ENCODE peak calls at places on chromosomes 5 and 9, in four cellular contexts. One of them, this sample, is unnamed. For H3K4me1 and H3K9me3, the result is how much of the 10 kb centered on the place peaks cover.

GRCh38 chr9:93224591-93224990 is 40.7 kb downstream of the WNK2 start:
- DNase-seq in adrenal gland: no peak
- DNase-seq in testis: no peak
- DNase-seq in ovary: no peak
- DNase-seq in this sample: no peak

GRCh38 chr9:107488400-107489143 is 997 bp downstream of the KLF4 start:
- DNase-seq in adrenal gland: peak
- DNase-seq in testis: peak
- DNase-seq in ovary: peak
- DNase-seq in this sample: peak

GRCh38 chr5:31664566-31664965 is 25.6 kb downstream of the PDZD2 start:
- DNase-seq in adrenal gland: no peak
- DNase-seq in testis: no peak
- DNase-seq in ovary: no peak
- DNase-seq in this sample: peak

GRCh38 chr5:85500869-85501268 is 1116.2 kb upstream of the EDIL3 start:
- DNase-seq in adrenal gland: no peak
- DNase-seq in testis: no peak
- DNase-seq in ovary: no peak
- DNase-seq in this sample: no peak

GRCh38 chr9:35882996-35883395 is 12.8 kb upstream of the OR13J1 start:
- DNase-seq in adrenal gland: no peak
- DNase-seq in testis: no peak
- DNase-seq in ovary: no peak
- DNase-seq in this sample: no peak

GRCh38 chr5:43555895-43556606 is 826 bp downstream of the PAIP1 start:
- DNase-seq in adrenal gland: peak
- DNase-seq in testis: peak
- DNase-seq in ovary: peak
- DNase-seq in this sample: peak

GRCh38 chr5:93891491-93892480 is 150.4 kb upstream of the POU5F2 start:
- DNase-seq in adrenal gland: no peak
- DNase-seq in testis: no peak
- DNase-seq in ovary: no peak
- DNase-seq in this sample: no peak

GRCh38 chr9:27482709-27483108 is 41.4 kb upstream of the IFNK start:
- DNase-seq in adrenal gland: no peak
- DNase-seq in testis: no peak
- DNase-seq in ovary: no peak
- DNase-seq in this sample: no peak

GRCh38 chr5:98810206-98810605 is 36.7 kb downstream of the RGMB start:
- DNase-seq in adrenal gland: no peak
- DNase-seq in testis: no peak
- DNase-seq in ovary: no peak
- DNase-seq in this sample: no peak

GRCh38 chr5:147791181-147791580 is 8.7 kb upstream of the JAKMIP2 start:
- DNase-seq in adrenal gland: no peak
- DNase-seq in testis: no peak
- DNase-seq in ovary: no peak
- DNase-seq in this sample: no peak

GRCh38 chr5:172699999-172700685 is 59.1 kb downstream of the NEURL1B start:
- DNase-seq in adrenal gland: no peak
- DNase-seq in testis: peak
- DNase-seq in ovary: peak
- DNase-seq in this sample: no peak

GRCh38 chr9:120931278-120932085 is 4.9 kb upstream of the TRAF1 start:
- DNase-seq in adrenal gland: peak
- DNase-seq in testis: no peak
- DNase-seq in ovary: no peak
- DNase-seq in this sample: no peak

GRCh38 chr9:78238061-78239038 is 2.5 kb downstream of the CEP78 start:
- DNase-seq in adrenal gland: no peak
- DNase-seq in testis: no peak
- DNase-seq in ovary: no peak
- DNase-seq in this sample: no peak

GRCh38 chr5:139647406-139648204 is 544 bp upstream of the CXXC5 start:
- DNase-seq in adrenal gland: peak
- DNase-seq in testis: no peak
- DNase-seq in ovary: peak
- DNase-seq in this sample: no peak

GRCh38 chr5:172582940-172583339 is 58.1 kb upstream of the NEURL1B start:
- DNase-seq in adrenal gland: no peak
- DNase-seq in testis: no peak
- DNase-seq in ovary: peak
- DNase-seq in this sample: no peak

GRCh38 chr5:112784726-112785125 is 47.0 kb downstream of the APC start:
- DNase-seq in adrenal gland: no peak
- DNase-seq in testis: no peak
- DNase-seq in ovary: no peak
- DNase-seq in this sample: no peak

GRCh38 chr5:68777145-68777544 is 316.7 kb upstream of the SLC30A5 start:
- DNase-seq in adrenal gland: no peak
- DNase-seq in testis: no peak
- DNase-seq in ovary: no peak
- DNase-seq in this sample: no peak

GRCh38 chr9:93451762-93452709 is 551 bp downstream of the FAM120A start:
- DNase-seq in adrenal gland: peak
- DNase-seq in testis: peak
- DNase-seq in ovary: peak
- DNase-seq in this sample: peak

GRCh38 chr5:41232797-41233196 is 19.5 kb upstream of the C6 start:
- DNase-seq in adrenal gland: no peak
- DNase-seq in testis: no peak
- DNase-seq in ovary: no peak
- DNase-seq in this sample: no peak

GRCh38 chr9:131254107-131254491 is 22.2 kb downstream of the FAM78A start:
- DNase-seq in adrenal gland: peak
- DNase-seq in testis: no peak
- DNase-seq in ovary: no peak
- DNase-seq in this sample: no peak

GRCh38 chr5:1201327-1202025 is at the start of gene SLC6A19:
- DNase-seq in adrenal gland: no peak
- DNase-seq in testis: no peak
- DNase-seq in ovary: no peak
- DNase-seq in this sample: no peak

GRCh38 chr5:177023247-177023703 is 779 bp downstream of the ZNF346 start:
- DNase-seq in adrenal gland: no peak
- DNase-seq in testis: no peak
- DNase-seq in ovary: no peak
- DNase-seq in this sample: peak

GRCh38 chr5:33936381-33937016 is at the start of gene RXFP3:
- DNase-seq in adrenal gland: no peak
- DNase-seq in testis: no peak
- DNase-seq in ovary: no peak
- DNase-seq in this sample: no peak

GRCh38 chr9:2856400-2856799 is 12.5 kb upstream of the PUM3 start:
- DNase-seq in adrenal gland: no peak
- DNase-seq in testis: no peak
- DNase-seq in ovary: no peak
- DNase-seq in this sample: no peak

GRCh38 chr9:133393399-133393798 is 17.2 kb downstream of the STKLD1 start:
- DNase-seq in adrenal gland: no peak
- DNase-seq in testis: no peak
- DNase-seq in ovary: no peak
- DNase-seq in this sample: no peak

DNA sequence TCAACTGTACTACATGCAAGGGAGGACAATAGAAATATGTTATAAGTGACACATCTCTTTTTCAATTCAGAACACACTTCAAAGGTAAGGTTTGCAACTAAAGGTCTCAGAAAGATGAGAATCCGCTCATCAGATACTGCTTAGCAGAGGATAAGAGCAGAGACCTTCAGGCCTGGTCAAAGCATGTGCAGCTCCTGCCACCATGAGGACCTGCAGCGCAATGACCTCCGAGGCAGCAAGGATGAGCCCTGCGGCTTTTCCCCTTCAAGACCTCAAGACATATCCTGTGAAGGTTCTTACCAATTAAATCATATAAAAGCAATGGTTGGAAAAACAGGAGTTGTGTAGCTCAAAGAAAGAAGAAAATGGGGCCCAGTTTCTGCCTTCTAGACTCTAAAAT is 135.8 kb downstream of the TRIM36 start:
- DNase-seq in adrenal gland: peak
- DNase-seq in testis: peak
- DNase-seq in ovary: no peak
- DNase-seq in this sample: no peak
- TF ChIP-seq CTCF in adrenal gland: peak
- TF ChIP-seq CTCF in testis: peak
- TF ChIP-seq CTCF in ovary: no peak
- TF ChIP-seq CTCF in this sample: no peak

GRCh38 chr9:128885376-128885775 is 3.4 kb downstream of the LRRC8A start:
- DNase-seq in adrenal gland: no peak
- DNase-seq in testis: no peak
- DNase-seq in ovary: no peak
- DNase-seq in this sample: no peak

GRCh38 chr9:128882677-128883590 is 1.0 kb downstream of the LRRC8A start:
- DNase-seq in adrenal gland: no peak
- DNase-seq in testis: no peak
- DNase-seq in ovary: peak
- DNase-seq in this sample: no peak

GRCh38 chr9:128884164-128884563 is 2.2 kb downstream of the LRRC8A start:
- DNase-seq in adrenal gland: no peak
- DNase-seq in testis: no peak
- DNase-seq in ovary: no peak
- DNase-seq in this sample: no peak

GRCh38 chr9:128881627-128881883 is 195 bp downstream of the KYAT1 start:
- DNase-seq in adrenal gland: no peak
- DNase-seq in testis: no peak
- DNase-seq in ovary: no peak
- DNase-seq in this sample: no peak

DNA sequence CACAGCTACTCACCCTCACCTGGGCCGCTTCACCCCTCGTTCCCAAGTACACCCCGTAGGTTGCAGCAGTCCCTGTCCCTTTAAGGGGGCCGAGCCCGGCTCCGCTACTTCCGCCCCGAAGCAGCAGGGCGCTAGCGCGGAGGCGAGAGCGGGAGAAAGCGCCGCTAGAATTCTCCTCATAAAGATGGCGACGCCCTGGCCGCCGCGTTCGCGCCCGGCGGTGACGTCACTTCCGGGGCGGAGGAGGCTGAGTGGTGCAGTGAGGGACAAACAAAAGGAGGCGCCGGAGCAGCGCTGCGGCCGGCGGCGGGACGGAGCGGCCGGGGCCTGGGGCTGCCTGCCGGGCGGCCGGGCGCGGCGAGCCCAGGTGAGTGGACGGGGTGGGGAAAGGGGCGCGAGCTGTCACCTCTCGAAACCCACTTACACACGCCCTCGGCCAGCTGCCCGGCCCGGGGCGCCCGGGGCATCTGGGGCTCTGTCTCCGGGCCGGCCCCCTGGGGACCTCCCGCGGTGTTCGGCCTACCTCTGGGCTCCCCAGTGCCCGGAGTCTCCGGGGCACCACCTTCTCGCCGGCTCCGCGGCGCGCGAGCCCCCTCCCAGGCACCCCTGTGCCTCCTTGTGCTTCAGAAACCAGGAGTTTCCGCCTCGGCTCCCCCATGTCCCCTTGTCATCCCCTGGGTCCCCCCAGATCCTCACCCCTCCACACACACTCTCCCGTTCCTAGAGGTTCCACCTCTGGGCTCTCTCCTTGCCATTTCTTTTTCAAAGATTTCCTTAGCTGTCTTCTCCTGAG is at the start of the genes KYAT1 and LRRC8A:
- DNase-seq in adrenal gland: peak
- DNase-seq in testis: peak
- DNase-seq in ovary: peak
- DNase-seq in this sample: peak
- H3K4me1 ChIP-seq in adrenal gland: under half
- H3K4me1 ChIP-seq in testis: under half
- H3K4me1 ChIP-seq in ovary: under half
- H3K4me1 ChIP-seq in this sample: under half

DNA sequence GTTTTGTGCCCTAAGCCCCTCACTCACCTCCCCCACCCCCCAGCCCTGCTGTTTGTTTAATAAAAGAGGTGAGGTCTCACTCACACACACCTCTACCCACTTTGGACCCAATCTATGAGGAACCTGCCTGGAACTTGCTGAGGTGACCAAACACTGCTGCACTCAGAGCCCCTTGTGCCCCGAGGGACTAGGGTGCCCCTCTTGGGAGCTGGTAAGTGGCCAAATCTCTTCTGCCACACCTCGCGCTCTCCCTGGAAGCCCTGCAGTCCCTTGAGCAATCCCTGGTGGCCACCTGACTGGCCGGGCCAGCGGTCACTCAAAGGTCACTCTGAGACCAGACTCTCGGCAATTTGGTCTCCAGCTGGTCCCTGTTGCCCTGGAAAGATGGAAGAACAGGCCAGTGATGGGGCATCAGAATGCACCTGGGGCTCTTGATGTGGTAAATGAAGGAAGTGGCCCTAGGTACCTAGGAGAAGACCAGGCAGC is 157.2 kb downstream of the MED10 start:
- DNase-seq in adrenal gland: no peak
- DNase-seq in testis: no peak
- DNase-seq in ovary: no peak
- DNase-seq in this sample: no peak
- H3K9me3 ChIP-seq in adrenal gland: under half
- H3K9me3 ChIP-seq in testis: under half
- H3K9me3 ChIP-seq in ovary: under half
- H3K9me3 ChIP-seq in this sample: under half

GRCh38 chr5:73132759-73133158 is 12.4 kb downstream of the TMEM171 start:
- DNase-seq in adrenal gland: no peak
- DNase-seq in testis: no peak
- DNase-seq in ovary: no peak
- DNase-seq in this sample: no peak

GRCh38 chr5:73135021-73135420 is 14.6 kb downstream of the TMEM171 start:
- DNase-seq in adrenal gland: no peak
- DNase-seq in testis: no peak
- DNase-seq in ovary: no peak
- DNase-seq in this sample: no peak

GRCh38 chr5:73137575-73138530 is 17.5 kb downstream of the TMEM171 start:
- DNase-seq in adrenal gland: no peak
- DNase-seq in testis: no peak
- DNase-seq in ovary: no peak
- DNase-seq in this sample: no peak

GRCh38 chr5:73136277-73136606 is 15.9 kb downstream of the TMEM171 start:
- DNase-seq in adrenal gland: no peak
- DNase-seq in testis: no peak
- DNase-seq in ovary: no peak
- DNase-seq in this sample: no peak

GRCh38 chr5:73135429-73136276 is 15.3 kb downstream of the TMEM171 start:
- DNase-seq in adrenal gland: no peak
- DNase-seq in testis: no peak
- DNase-seq in ovary: no peak
- DNase-seq in this sample: no peak
- TF ChIP-seq CTCF in adrenal gland: no peak
- TF ChIP-seq CTCF in testis: peak
- TF ChIP-seq CTCF in ovary: no peak
- TF ChIP-seq CTCF in this sample: peak